ENCODE peak calls at places on chromosome 4, in nine cellular contexts. O, I, L, W, E, J, M, F and R are unnamed samples. For H3K9me3 and H3K4me1, the result is how much of the 10 kb centered on the place peaks cover.

GRCh38 chr4:8435656-8436121 is 4.8 kb downstream of the ACOX3 start:
- DNase-seq in O (peak), I (no peak), L (no peak), W (no peak), E (no peak), J (no peak), M (no peak), F (peak), R (no peak)

GRCh38 chr4:107467461-107467860 is 252.6 kb downstream of the PAPSS1 start:
- DNase-seq in O (no peak), I (no peak), L (no peak), W (no peak), E (no peak), J (no peak), M (no peak), F (no peak), R (no peak)

GRCh38 chr4:47413515-47413914 is 50.0 kb downstream of the COMMD8 start:
- DNase-seq in O (no peak), I (no peak), L (no peak), W (no peak), E (no peak), J (no peak), M (no peak), F (no peak), R (no peak)

GRCh38 chr4:13542577-13543042 is 1.7 kb downstream of the NKX3-2 start:
- DNase-seq in O (no peak), I (no peak), L (no peak), W (no peak), E (no peak), J (peak), M (no peak), F (no peak), R (no peak)

GRCh38 chr4:155548173-155548572 is 118.5 kb upstream of the GUCY1A1 start:
- DNase-seq in O (no peak), I (peak), L (no peak), W (no peak), E (no peak), J (no peak), M (no peak), F (no peak), R (no peak)

GRCh38 chr4:7806080-7806630 is 133.5 kb downstream of the AFAP1 start:
- DNase-seq in O (no peak), I (no peak), L (no peak), W (peak), E (peak), J (peak), M (peak), F (peak), R (peak)

GRCh38 chr4:120724656-120725055 is 197.9 kb downstream of the PRDM5 start:
- DNase-seq in O (no peak), I (no peak), L (no peak), W (no peak), E (no peak), J (no peak), M (no peak), F (no peak), R (no peak)

GRCh38 chr4:90226734-90227133 is 99.5 kb downstream of the CCSER1 start:
- DNase-seq in O (peak), I (no peak), L (no peak), W (no peak), E (no peak), J (no peak), M (no peak), F (no peak), R (no peak)

GRCh38 chr4:53644607-53645006 is 53.3 kb upstream of the LNX1 start:
- DNase-seq in O (no peak), I (no peak), L (peak), W (no peak), E (no peak), J (no peak), M (no peak), F (peak), R (no peak)

GRCh38 chr4:101101072-101101471 is 246.3 kb downstream of the PPP3CA start:
- DNase-seq in O (no peak), I (no peak), L (no peak), W (no peak), E (no peak), J (no peak), M (no peak), F (no peak), R (no peak)

GRCh38 chr4:112321768-112322684 is 24.9 kb downstream of the ALPK1 start:
- DNase-seq in O (peak), I (peak), L (peak), W (peak), E (peak), J (peak), M (peak), F (peak), R (peak)

GRCh38 chr4:74884282-74884681 is 48.6 kb upstream of the PARM1 start:
- DNase-seq in O (no peak), I (no peak), L (no peak), W (no peak), E (peak), J (no peak), M (no peak), F (no peak), R (no peak)

GRCh38 chr4:123158576-123158975 is 236.2 kb upstream of the NUDT6 start:
- DNase-seq in O (no peak), I (no peak), L (no peak), W (no peak), E (no peak), J (no peak), M (no peak), F (no peak), R (no peak)

GRCh38 chr4:145694929-145695328 is 15.0 kb downstream of the C4orf51 start:
- DNase-seq in O (peak), I (no peak), L (no peak), W (no peak), E (no peak), J (no peak), M (no peak), F (no peak), R (no peak)

GRCh38 chr4:8089862-8090261 is 68.8 kb downstream of the ABLIM2 start:
- DNase-seq in O (no peak), I (no peak), L (no peak), W (no peak), E (no peak), J (no peak), M (no peak), F (no peak), R (no peak)

GRCh38 chr4:63717384-63717783 is 691.9 kb downstream of the TECRL start:
- DNase-seq in O (peak), I (no peak), L (no peak), W (no peak), E (peak), J (no peak), M (no peak), F (no peak), R (no peak)

GRCh38 chr4:119268466-119268865 is 53.5 kb downstream of the FABP2 start:
- DNase-seq in O (no peak), I (no peak), L (no peak), W (no peak), E (no peak), J (no peak), M (no peak), F (no peak), R (no peak)

GRCh38 chr4:79652232-79652631 is 244.2 kb upstream of the GK2 start:
- DNase-seq in O (peak), I (no peak), L (no peak), W (no peak), E (peak), J (no peak), M (no peak), F (no peak), R (no peak)

GRCh38 chr4:8048856-8049686 is 109.4 kb upstream of the AFAP1 start:
- DNase-seq in O (no peak), I (no peak), L (no peak), W (no peak), E (no peak), J (no peak), M (no peak), F (no peak), R (no peak)

GRCh38 chr4:79209822-79210635 is 115.8 kb downstream of the NAA11 start:
- DNase-seq in O (no peak), I (no peak), L (no peak), W (no peak), E (peak), J (peak), M (no peak), F (no peak), R (no peak)

GRCh38 chr4:113587640-113588275 is 173.8 kb downstream of the CAMK2D start:
- DNase-seq in O (no peak), I (no peak), L (no peak), W (no peak), E (no peak), J (no peak), M (no peak), F (no peak), R (no peak)

GRCh38 chr4:87589531-87589930 is 18.8 kb upstream of the DSPP start:
- DNase-seq in O (peak), I (no peak), L (no peak), W (no peak), E (no peak), J (no peak), M (no peak), F (no peak), R (no peak)

GRCh38 chr4:127406187-127406586 is 226.6 kb upstream of the INTU start:
- DNase-seq in O (no peak), I (no peak), L (no peak), W (no peak), E (no peak), J (no peak), M (no peak), F (no peak), R (no peak)

GRCh38 chr4:89294583-89295244 is 12.9 kb downstream of the GPRIN3 start:
- DNase-seq in O (no peak), I (no peak), L (no peak), W (no peak), E (no peak), J (no peak), M (no peak), F (no peak), R (no peak)

GRCh38 chr4:6688879-6689505 is 4.7 kb upstream of the S100P start:
- DNase-seq in O (peak), I (no peak), L (no peak), W (no peak), E (peak), J (no peak), M (no peak), F (peak), R (no peak)

GRCh38 chr4:140932646-140933045 is 176.5 kb upstream of the TBC1D9 start:
- DNase-seq in O (no peak), I (no peak), L (no peak), W (no peak), E (no peak), J (no peak), M (no peak), F (no peak), R (no peak)

GRCh38 chr4:41644915-41645295 is 103.6 kb downstream of the PHOX2B start:
- DNase-seq in O (no peak), I (no peak), L (no peak), W (no peak), E (no peak), J (no peak), M (no peak), F (no peak), R (no peak)

GRCh38 chr4:133865606-133866327 is 335.8 kb downstream of the PABPC4L start:
- DNase-seq in O (peak), I (no peak), L (no peak), W (no peak), E (peak), J (no peak), M (no peak), F (no peak), R (no peak)

GRCh38 chr4:1604181-1604705 is 79.9 kb downstream of the FAM53A start:
- DNase-seq in O (peak), I (peak), L (peak), W (peak), E (no peak), J (peak), M (no peak), F (no peak), R (no peak)

GRCh38 chr4:144820115-144820514 is 174.2 kb downstream of the HHIP start:
- DNase-seq in O (peak), I (no peak), L (no peak), W (no peak), E (no peak), J (no peak), M (no peak), F (no peak), R (no peak)

GRCh38 chr4:179465131-179465797 is 2023.0 kb upstream of the AGA start:
- DNase-seq in O (no peak), I (no peak), L (no peak), W (no peak), E (no peak), J (no peak), M (no peak), F (no peak), R (no peak)

GRCh38 chr4:112523764-112524505 is 8.0 kb upstream of the NEUROG2 start:
- DNase-seq in O (peak), I (no peak), L (peak), W (peak), E (peak), J (no peak), M (peak), F (peak), R (no peak)

GRCh38 chr4:91963489-91963888 is 340.3 kb upstream of the GRID2 start:
- DNase-seq in O (peak), I (no peak), L (no peak), W (no peak), E (no peak), J (no peak), M (no peak), F (no peak), R (no peak)

GRCh38 chr4:76585270-76585669 is 150.2 kb downstream of the SHROOM3 start:
- DNase-seq in O (no peak), I (no peak), L (no peak), W (no peak), E (no peak), J (no peak), M (no peak), F (no peak), R (no peak)

GRCh38 chr4:72919937-72920336 is 149.6 kb downstream of the COX18 start:
- DNase-seq in O (no peak), I (no peak), L (no peak), W (no peak), E (peak), J (no peak), M (no peak), F (no peak), R (no peak)

GRCh38 chr4:20615492-20616136 is 84.6 kb upstream of the PACRGL start:
- DNase-seq in O (peak), I (no peak), L (no peak), W (no peak), E (peak), J (no peak), M (no peak), F (no peak), R (no peak)

GRCh38 chr4:168584321-168584771 is 87.5 kb downstream of the PALLD start:
- DNase-seq in O (peak), I (no peak), L (no peak), W (no peak), E (no peak), J (no peak), M (no peak), F (no peak), R (no peak)

DNA sequence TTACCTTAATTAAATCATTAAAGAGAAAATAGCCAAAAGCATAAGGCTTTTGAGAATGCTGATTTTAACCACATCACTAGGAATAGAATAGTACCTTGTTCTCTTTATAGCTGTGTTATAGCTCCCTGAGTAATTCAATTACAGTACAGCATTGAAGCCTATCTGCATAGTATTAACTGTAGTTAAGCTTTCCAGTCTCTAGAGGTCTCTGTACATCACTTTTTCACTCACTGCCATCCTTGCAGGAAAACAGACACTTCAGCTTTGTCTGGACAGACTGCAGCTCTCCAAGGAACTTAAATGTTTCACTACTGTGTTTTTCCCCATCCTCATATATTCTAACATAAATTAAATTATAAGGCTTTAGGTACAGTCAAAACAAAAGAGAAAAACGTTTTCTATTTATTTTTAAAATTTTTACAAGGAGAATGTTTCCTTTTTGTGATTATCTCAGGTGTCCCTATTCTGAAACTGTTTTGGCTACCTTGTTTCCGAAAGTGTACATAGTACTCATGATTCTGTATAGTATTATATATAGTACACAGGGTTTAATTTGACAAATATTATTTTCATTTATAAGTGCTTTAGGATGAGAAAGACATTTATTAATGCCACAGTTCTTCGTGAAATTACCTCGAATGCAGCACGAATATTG is 407.9 kb downstream of the PCDH18 start:
- DNase-seq in O (peak), I (no peak), L (no peak), W (no peak), E (peak), J (no peak), M (no peak), F (no peak), R (no peak)
- H3K4me3 ChIP-seq in O (peak), I (peak), L (peak), W (peak), E (no peak), J (peak), M (peak), F (peak), R (peak)

DNA sequence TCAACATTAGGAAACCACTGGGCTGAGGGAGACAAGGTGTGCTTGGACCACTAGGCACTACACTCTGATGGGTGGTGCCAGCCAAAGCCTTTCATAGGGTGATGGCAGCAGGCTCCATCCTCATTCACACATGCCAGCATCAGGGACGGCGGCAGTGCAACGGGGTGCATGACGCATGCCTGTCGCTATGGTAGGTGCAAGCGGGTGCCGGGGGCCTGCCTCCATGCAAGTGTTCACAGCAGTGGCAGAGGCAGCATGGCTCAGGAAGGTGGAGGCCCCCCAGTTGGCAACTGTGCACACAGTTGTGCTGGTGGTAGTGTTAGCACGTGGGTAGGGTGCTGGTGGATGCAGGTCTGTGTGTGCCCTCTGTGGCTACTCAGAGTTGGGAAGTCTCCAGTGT is 184.1 kb downstream of the RELL1 start:
- DNase-seq in O (no peak), I (no peak), L (peak), W (no peak), E (no peak), J (no peak), M (no peak), F (no peak), R (no peak)
- H3K9me3 ChIP-seq in O (under half), I (under half), L (under half), W (under half), E (under half), J (under half), M (under half), F (under half), R (under half)

GRCh38 chr4:184819786-184820185 is 6.0 kb downstream of the ACSL1 start:
- DNase-seq in O (no peak), I (no peak), L (no peak), W (no peak), E (peak), J (no peak), M (no peak), F (no peak), R (no peak)
- H3K4me1 ChIP-seq in O (under half), I (half or more), L (half or more), W (half or more), E (half or more), J (under half), M (under half), F (half or more), R (half or more)

DNA sequence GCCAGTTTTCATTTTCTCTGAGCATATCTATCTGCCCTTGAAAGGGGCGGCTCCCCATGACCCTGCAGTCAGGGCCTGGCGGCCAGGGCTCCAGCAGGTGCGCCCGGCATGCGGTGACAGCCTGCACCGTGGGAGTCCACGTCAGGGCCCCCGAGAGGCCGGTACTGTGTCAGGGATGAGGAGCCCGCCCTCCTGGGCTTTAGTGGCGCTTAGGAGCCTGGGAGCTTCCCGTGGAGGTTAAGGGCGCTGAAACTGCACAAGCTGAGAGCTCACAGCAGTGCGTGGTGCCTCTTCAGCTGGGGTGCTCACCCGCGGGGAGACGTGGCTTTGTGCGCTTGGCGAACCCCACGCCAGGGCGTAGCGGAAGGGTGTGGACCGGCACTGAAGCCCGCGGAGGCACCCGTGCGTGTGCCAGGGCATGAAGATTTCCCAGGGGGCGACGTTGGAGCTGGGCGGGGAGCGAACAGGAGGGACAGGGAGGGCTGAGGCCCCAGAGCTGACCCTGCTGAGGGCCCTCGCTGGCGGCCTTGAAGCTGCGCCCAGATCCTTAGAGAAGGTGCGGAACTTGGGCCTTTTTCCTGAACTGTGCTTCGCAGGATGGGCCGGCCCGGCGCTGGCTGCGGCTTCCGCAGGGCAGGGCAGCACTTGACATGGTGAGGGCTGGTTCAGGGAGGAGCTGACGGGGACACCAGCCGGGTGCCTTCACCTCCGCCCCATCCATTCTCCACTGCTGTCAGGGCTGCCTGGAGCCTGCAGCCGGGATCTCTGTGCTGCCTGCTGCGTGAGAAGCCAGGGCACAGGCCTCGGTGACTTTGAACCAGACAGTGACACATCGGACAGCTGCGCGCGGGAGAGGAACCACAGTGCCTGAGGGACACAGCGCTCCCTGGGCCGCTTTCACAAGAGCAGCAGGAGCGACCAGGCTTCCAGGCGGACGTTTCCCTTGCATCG is 32.9 kb downstream of the HTT-AS start:
- DNase-seq in O (peak), I (peak), L (peak), W (peak), E (peak), J (peak), M (peak), F (peak), R (peak)
- H3K4me3 ChIP-seq in O (peak), I (peak), L (peak), W (peak), E (peak), J (peak), M (peak), F (peak), R (peak)